ENCODE peak calls at places on chromosomes 5 and 9, in eight cellular contexts. W, G, R, A, E, M, I and V are unnamed samples.

GRCh38 chr9:73348485-73348884 is 196.8 kb downstream of the ANXA1 start:
- DNase-seq in G (no peak), I (peak; percentile 6), R (no peak), E (no peak), M (no peak), A (no peak), W (no peak), V (no peak)

GRCh38 chr9:95230046-95230445 is 87.5 kb downstream of the FANCC start:
- DNase-seq in G (no peak), R (no peak), W (no peak), E (no peak), A (no peak), M (no peak), I (no peak), V (no peak)

GRCh38 chr9:127884427-127884911 is 7.0 kb upstream of the AK1 start:
- DNase-seq in W (no peak), M (peak; percentile 85), G (no peak), E (no peak), R (peak; percentile 85), A (no peak), I (no peak), V (peak; percentile 68)

GRCh38 chr5:174315871-174316270 is 270.4 kb downstream of the NSG2 start:
- DNase-seq in E (no peak), W (no peak), A (no peak), I (no peak), M (peak; percentile 58), G (no peak), R (no peak), V (no peak)

GRCh38 chr5:68193481-68194036 is 22.0 kb upstream of the PIK3R1 start:
- DNase-seq in I (peak; percentile 33), G (no peak), E (no peak), W (no peak), R (no peak), M (no peak), A (no peak), V (no peak)

GRCh38 chr5:76870046-76870445 is 20.2 kb downstream of the S100Z start:
- DNase-seq in A (peak; percentile 6), R (no peak), M (no peak), E (no peak), I (no peak), G (no peak), W (no peak), V (no peak)

GRCh38 chr9:131817627-131818026 is 77.8 kb upstream of the RAPGEF1 start:
- DNase-seq in G (no peak), R (no peak), M (no peak), I (no peak), E (no peak), A (no peak), W (no peak), V (no peak)

GRCh38 chr5:124764992-124765611 is 18.7 kb upstream of the ZNF608 start:
- DNase-seq in E (no peak), I (no peak), A (no peak), G (no peak), W (no peak), M (no peak), R (no peak), V (no peak)

GRCh38 chr9:125190371-125190801 is 783 bp upstream of the PPP6C start:
- DNase-seq in I (peak; percentile 18), G (peak; percentile 17), M (no peak), E (no peak), R (no peak), W (no peak), A (no peak), V (no peak)

GRCh38 chr5:35857606-35858205 is 1.0 kb downstream of the IL7R start:
- DNase-seq in A (peak; percentile 91), G (peak; percentile 31), I (peak; percentile 62), E (no peak), R (no peak), W (no peak), M (no peak), V (no peak)

GRCh38 chr5:62263401-62263800 is 42.6 kb upstream of the KIF2A start:
- DNase-seq in G (no peak), W (no peak), E (no peak), R (no peak), M (no peak), A (no peak), I (no peak), V (no peak)

DNA sequence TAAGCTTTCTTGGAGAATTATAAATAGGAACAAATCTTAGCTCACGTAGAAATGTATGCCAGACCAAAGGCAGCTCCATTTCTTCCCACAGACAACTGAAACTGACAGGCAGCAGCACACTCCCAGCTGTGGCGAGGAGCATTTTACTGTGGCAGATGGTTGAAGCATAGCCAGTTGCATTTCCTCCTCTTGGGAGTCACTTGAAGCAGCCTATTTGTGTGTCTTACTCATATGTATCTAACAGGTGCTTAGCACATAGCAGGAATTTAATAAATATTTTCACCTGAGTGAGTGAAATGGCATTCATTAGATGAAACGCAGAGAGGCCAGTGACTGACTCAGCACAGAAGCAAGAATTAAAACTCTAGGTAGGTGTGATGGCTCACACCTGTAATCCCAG is 12.3 kb upstream of the MTMR12 start:
- DNase-seq in W (no peak), E (no peak), G (no peak), A (peak; percentile 38), M (no peak), R (no peak), I (peak; percentile 61), V (no peak)
- H3K4me1 ChIP-seq in W (no peaks in the 10 kb centered on the region), E (peaks cover 4% of the 10 kb centered on the region), G (no peaks in the 10 kb centered on the region), A (peaks cover 5% of the 10 kb centered on the region), M (no peaks in the 10 kb centered on the region), R (peaks cover 2% of the 10 kb centered on the region), I (no peaks in the 10 kb centered on the region), V (peaks cover 9% of the 10 kb centered on the region)

GRCh38 chr9:110259566-110259965 is 3.3 kb upstream of the TXN start:
- DNase-seq in M (no peak), E (no peak), A (no peak), I (no peak), R (no peak), W (no peak), G (no peak), V (no peak)

GRCh38 chr9:110256392-110257096 is at the start of gene TXN:
- DNase-seq in A (peak; percentile 87), W (peak; percentile 95), M (peak; percentile 97), E (peak; percentile 59), R (peak; percentile 96), I (peak; percentile 93), G (peak; percentile 76), V (peak; percentile 92)

GRCh38 chr9:110258671-110259070 is 2.4 kb upstream of the TXN start:
- DNase-seq in E (no peak), A (no peak), M (no peak), W (no peak), G (no peak), R (no peak), I (no peak), V (no peak)

GRCh38 chr9:110257097-110257955 is 1.0 kb upstream of the TXN start:
- DNase-seq in I (peak; percentile 30), A (peak; percentile 24), R (peak; percentile 61), W (peak; percentile 40), G (no peak), M (no peak), E (no peak), V (peak; percentile 38)

DNA sequence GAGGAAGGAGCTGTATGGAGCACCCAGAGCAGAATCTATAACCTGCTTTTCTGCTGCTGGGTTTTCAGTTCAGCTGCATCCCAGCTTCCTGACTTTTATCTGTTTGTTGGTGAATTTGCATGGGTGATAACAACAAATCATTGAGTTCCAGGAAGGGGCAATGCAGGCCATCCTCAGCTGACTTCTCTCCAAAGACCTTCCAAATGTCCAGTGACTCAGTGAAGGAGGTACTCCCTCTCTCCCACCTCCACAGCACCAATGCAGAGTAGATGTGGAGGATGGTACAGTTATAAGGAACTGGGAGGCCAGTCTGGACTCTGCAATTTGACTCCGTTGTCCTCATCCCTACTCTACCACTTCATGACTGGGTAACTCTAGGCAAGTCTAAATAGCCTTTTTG is 1.7 kb upstream of the TXN start:
- DNase-seq in A (peak; percentile 15), M (no peak), R (no peak), W (no peak), E (no peak), G (no peak), I (no peak), V (no peak)
- H3K27ac ChIP-seq in A (peak overlapping the region; percentile 91), M (peak overlapping the region; percentile 88), R (no peak overlapping the region), W (peak overlapping the region; percentile 90), E (peak overlapping the region; percentile 99), G (no peak overlapping the region), I (peak overlapping the region; percentile 85), V (peak overlapping the region; percentile 88)

GRCh38 chr9:113774968-113775367 is 101.1 kb upstream of the ZNF618 start:
- DNase-seq in G (no peak), A (no peak), E (no peak), M (no peak), W (no peak), R (no peak), I (no peak), V (no peak)

GRCh38 chr9:113771199-113771598 is 104.9 kb upstream of the ZNF618 start:
- DNase-seq in I (no peak), G (no peak), A (no peak), R (no peak), M (no peak), W (no peak), E (no peak), V (no peak)

GRCh38 chr9:113775714-113776113 is 100.4 kb upstream of the ZNF618 start:
- DNase-seq in R (no peak), E (no peak), A (no peak), I (peak; percentile 39), G (no peak), M (no peak), W (no peak), V (no peak)

GRCh38 chr9:113772121-113772885 is 103.8 kb upstream of the ZNF618 start:
- DNase-seq in W (no peak), G (no peak), I (peak; percentile 56), R (no peak), A (peak; percentile 52), M (no peak), E (no peak), V (no peak)

GRCh38 chr9:113770396-113770795 is 105.7 kb upstream of the ZNF618 start:
- DNase-seq in R (no peak), I (peak; percentile 7), M (no peak), E (no peak), W (no peak), A (peak; percentile 5), G (no peak), V (no peak)
- H3K4me3 ChIP-seq in R (no peak overlapping the region), I (no peak overlapping the region), M (no peak overlapping the region), E (no peak overlapping the region), W (no peak overlapping the region), A (no peak overlapping the region), G (no peak overlapping the region), V (no peak overlapping the region)

GRCh38 chr5:91311168-91311696 is 71.9 kb downstream of the ARRDC3 start:
- DNase-seq in W (no peak), E (no peak), R (no peak), G (no peak), A (no peak), M (no peak), I (no peak), V (no peak)
- H3K4me1 ChIP-seq in W (peaks cover 12% of the 10 kb centered on the region), E (peaks cover 33% of the 10 kb centered on the region), R (peaks cover 4% of the 10 kb centered on the region), G (peaks cover 47% of the 10 kb centered on the region), A (peaks cover 18% of the 10 kb centered on the region), M (peaks cover 6% of the 10 kb centered on the region), I (peaks cover 13% of the 10 kb centered on the region), V (peaks cover 15% of the 10 kb centered on the region)